ENCODE peak calls at places on chromosomes 12 and 14, in ten cellular contexts. N is GM12891, C is HCT116, S is IMR-90, U is esophagus squamous epithelium, R is A549, V is uterus, B is transverse colon, A is lower leg skin, Y is adrenal gland. F is an unnamed sample.

GRCh38 chr12:4440187-4440941 is 5.3 kb downstream of the FGF6 start:
- DNase-seq in N (no peak), C (no peak), S (no peak), U (no peak), R (no peak), V (no peak), B (no peak), A (peak), Y (no peak), F (no peak)

GRCh38 chr14:97113339-97113738 is 316.2 kb downstream of the VRK1 start:
- DNase-seq in N (no peak), C (peak), S (no peak), U (no peak), R (no peak), V (no peak), B (no peak), A (no peak), Y (no peak), F (no peak)

GRCh38 chr12:53755451-53756290 is 3.9 kb upstream of the CISTR start:
- DNase-seq in N (no peak), C (no peak), S (no peak), U (no peak), R (no peak), V (no peak), B (no peak), A (no peak), Y (no peak), F (no peak)

GRCh38 chr12:122147514-122148290 is 26.3 kb downstream of the IL31 start:
- DNase-seq in N (peak), C (no peak), S (no peak), U (no peak), R (no peak), V (no peak), B (no peak), A (no peak), Y (no peak), F (no peak)

GRCh38 chr12:122403115-122403770 is 19.2 kb downstream of the CLIP1 start:
- DNase-seq in N (peak), C (no peak), S (no peak), U (no peak), R (no peak), V (no peak), B (no peak), A (no peak), Y (no peak), F (no peak)

GRCh38 chr14:29637406-29637805 is 290.2 kb downstream of the PRKD1 start:
- DNase-seq in N (no peak), C (no peak), S (peak), U (no peak), R (no peak), V (no peak), B (no peak), A (peak), Y (peak), F (no peak)

GRCh38 chr12:79897617-79898016 is 37.3 kb downstream of the PPP1R12A start:
- DNase-seq in N (no peak), C (peak), S (peak), U (no peak), R (no peak), V (no peak), B (no peak), A (no peak), Y (no peak), F (peak)

GRCh38 chr12:57151741-57152407 is 4.5 kb upstream of the LRP1-AS start:
- DNase-seq in N (no peak), C (no peak), S (peak), U (no peak), R (no peak), V (peak), B (no peak), A (no peak), Y (no peak), F (peak)

GRCh38 chr12:40980346-40981005 is 207.6 kb upstream of the PDZRN4 start:
- DNase-seq in N (no peak), C (peak), S (peak), U (no peak), R (no peak), V (no peak), B (no peak), A (no peak), Y (no peak), F (no peak)

GRCh38 chr14:100332797-100333196 is 9.7 kb downstream of the SLC25A47 start:
- DNase-seq in N (no peak), C (no peak), S (no peak), U (no peak), R (no peak), V (no peak), B (no peak), A (no peak), Y (no peak), F (no peak)

GRCh38 chr14:60349663-60350365 is 100.8 kb downstream of the PPM1A start:
- DNase-seq in N (peak), C (peak), S (peak), U (no peak), R (peak), V (no peak), B (peak), A (no peak), Y (peak), F (no peak)

GRCh38 chr14:51219473-51220448 is 20.3 kb upstream of the TMX1 start:
- DNase-seq in N (no peak), C (no peak), S (peak), U (no peak), R (peak), V (no peak), B (no peak), A (no peak), Y (no peak), F (no peak)

DNA sequence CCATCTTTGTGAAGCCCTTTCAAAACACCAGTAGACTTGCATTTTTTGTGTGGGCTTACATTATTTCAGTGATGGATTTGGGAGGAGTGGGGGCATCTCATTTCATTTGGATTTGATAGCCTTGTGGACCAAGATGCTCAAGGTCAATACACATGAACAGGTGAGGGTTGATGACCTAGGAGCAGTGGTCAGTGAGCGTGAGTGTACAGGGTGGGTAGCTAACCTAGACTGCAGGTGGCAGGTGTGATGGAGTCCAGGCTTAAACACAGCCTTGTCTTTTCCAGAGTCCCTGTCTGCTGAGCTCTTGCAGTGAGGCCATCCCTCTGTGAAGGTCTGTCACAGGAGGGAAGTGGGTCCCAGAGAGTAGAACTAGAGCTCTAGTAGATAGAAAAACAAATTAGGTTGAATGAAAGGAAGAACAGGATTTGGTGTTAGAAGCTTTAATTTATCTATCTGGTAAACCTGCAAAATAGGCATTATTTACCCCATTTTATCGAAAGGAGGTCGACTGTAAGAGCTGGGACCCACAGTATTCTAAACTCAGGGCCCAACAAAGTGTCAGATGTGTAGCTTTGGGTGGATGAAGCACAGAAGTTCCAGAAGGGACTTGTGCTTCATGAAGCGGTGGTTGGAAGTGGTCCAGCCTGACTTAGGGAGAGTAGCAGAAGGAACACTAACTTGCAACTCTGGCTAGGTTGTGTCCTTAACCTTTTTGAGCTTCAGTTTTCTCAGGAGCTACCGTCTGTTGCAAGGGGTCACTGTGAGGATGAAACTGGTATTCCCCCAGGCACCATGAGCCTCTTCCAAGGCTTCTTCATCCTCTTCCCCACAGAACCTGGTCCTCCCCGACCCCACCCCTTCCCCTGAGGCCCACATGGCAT is 18.2 kb downstream of the RPS6KL1 start:
- DNase-seq in N (no peak), C (no peak), S (no peak), U (no peak), R (no peak), V (no peak), B (no peak), A (no peak), Y (no peak), F (no peak)
- TF ChIP-seq POLR2A in N (no peak), C (no peak), S (no peak), U (no peak), R (no peak), V (no peak), B (no peak), A (no peak), Y (no peak), F (no peak)

GRCh38 chr12:32273712-32274111 is 125.6 kb upstream of the FGD4 start:
- DNase-seq in N (no peak), C (no peak), S (no peak), U (no peak), R (no peak), V (no peak), B (peak), A (no peak), Y (no peak), F (no peak)
- TF ChIP-seq POLR2A in N (peak), C (no peak), S (no peak), U (no peak), R (no peak), V (no peak), B (peak), A (no peak), Y (no peak), F (no peak)

GRCh38 chr14:105204931-105205717 is 24.0 kb upstream of the NUDT14 start:
- DNase-seq in N (no peak), C (no peak), S (no peak), U (no peak), R (no peak), V (no peak), B (no peak), A (no peak), Y (no peak), F (no peak)
- TF ChIP-seq POLR2A in N (no peak), C (no peak), S (no peak), U (no peak), R (no peak), V (no peak), B (no peak), A (no peak), Y (no peak), F (no peak)

GRCh38 chr12:49706351-49707126 is 666 bp downstream of the FMNL3 start:
- DNase-seq in N (no peak), C (no peak), S (peak), U (no peak), R (no peak), V (peak), B (peak), A (peak), Y (peak), F (no peak)

GRCh38 chr12:49707812-49708147 is 575 bp upstream of the FMNL3 start:
- DNase-seq in N (no peak), C (no peak), S (no peak), U (no peak), R (no peak), V (no peak), B (no peak), A (no peak), Y (no peak), F (no peak)

GRCh38 chr12:49703647-49704137 is 3.5 kb downstream of the FMNL3 start:
- DNase-seq in N (no peak), C (no peak), S (peak), U (no peak), R (no peak), V (no peak), B (peak), A (no peak), Y (no peak), F (no peak)

GRCh38 chr12:49707127-49707811 is at the start of gene FMNL3:
- DNase-seq in N (peak), C (peak), S (peak), U (peak), R (peak), V (peak), B (peak), A (peak), Y (peak), F (peak)

DNA sequence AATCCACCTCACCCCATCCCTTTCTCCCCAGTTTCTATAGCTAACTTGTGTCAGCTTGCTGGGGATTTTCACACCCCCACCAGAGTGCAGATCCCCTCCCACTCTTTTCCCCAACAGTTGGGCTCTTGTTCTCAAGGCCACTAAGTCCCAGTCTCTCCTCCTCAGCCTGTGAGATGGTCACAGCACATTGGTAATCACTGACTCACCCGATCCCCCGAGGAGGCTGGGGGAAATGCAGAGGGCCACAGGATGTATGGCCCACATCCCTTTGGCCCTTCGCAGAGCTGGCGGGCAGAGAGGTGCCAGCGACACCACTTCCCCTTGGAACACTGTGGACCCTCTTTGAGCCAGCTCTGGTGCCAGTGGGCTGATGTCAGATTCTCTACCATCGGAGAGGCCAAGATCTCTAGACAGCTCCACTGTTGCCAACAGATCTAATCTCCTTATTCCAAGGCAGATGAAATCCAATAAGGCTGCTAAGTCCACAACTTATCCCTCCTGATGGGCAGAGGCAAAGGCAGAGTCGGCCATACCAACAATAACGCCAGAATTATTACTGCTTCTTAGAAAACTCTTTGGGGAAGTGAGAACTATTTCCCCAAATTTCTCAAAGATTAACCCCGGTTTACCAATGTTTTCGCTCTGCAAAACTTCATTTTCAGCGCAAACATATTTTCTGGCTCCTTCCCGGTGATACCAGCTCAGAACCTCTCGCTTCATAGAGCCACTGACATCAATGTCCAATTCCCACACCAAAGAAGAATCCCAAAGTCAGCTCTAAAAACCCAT is 1.5 kb downstream of the FMNL3 start:
- DNase-seq in N (no peak), C (no peak), S (peak), U (no peak), R (no peak), V (no peak), B (peak), A (peak), Y (peak), F (peak)
- TF ChIP-seq POLR2A in N (peak), C (no peak), S (peak), U (no peak), R (no peak), V (no peak), B (no peak), A (no peak), Y (peak), F (peak)

DNA sequence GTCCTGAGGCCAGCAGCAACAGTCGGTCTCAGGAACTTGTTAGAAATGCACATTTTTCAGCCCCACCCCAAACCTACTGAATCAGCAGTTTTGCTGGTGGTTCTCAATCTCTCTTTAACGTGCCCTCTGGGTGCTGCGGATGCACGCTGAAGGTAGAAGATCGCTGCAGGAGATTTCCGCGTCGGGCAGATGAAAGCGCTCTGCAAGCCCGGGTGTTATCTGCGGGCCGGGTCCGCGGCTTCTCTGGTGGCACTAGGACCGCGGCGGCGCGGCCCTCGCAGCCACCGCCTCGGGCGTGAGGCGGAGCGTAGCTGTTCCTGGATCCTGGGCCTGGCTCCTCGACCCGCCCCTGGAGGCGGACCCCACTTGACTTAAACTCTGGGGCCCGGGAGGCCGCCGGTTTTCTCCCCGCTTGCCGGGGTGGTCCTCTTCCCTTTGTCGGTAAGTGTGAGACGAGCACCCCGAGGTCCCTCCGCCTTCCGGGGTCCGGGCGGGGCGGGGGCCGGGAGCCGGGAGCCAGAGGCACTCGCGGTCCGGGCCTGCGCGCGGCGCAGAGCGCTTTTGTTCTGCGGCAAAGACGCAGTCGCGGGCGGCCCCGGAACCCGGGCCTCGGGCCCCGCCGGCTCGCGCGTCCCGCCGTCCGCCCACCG is at the start of gene RESF1:
- DNase-seq in N (peak), C (peak), S (peak), U (peak), R (peak), V (peak), B (peak), A (peak), Y (peak), F (peak)
- TF ChIP-seq POLR2A in N (peak), C (peak), S (peak), U (peak), R (peak), V (peak), B (peak), A (no peak), Y (peak), F (peak)

DNA sequence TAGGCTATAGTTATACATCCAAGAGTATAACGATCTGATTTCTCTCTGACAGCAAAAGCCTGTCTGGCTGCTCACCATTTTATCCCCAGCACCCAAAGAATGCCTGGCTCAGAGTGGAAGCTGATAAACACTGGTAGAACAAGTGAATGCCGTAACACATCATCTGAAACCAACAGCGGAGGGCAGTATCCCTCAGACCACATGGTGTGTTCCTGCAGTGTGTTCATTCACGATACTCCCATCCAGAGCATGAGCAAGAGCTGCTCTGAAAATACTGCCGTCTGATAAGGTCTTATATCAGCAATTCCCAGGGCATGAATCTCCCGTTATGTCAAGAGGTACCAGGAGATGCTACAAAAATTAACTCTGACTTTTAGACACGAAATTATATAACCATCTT is 95.9 kb downstream of the TTC7B start:
- DNase-seq in N (no peak), C (no peak), S (peak), U (no peak), R (no peak), V (no peak), B (no peak), A (no peak), Y (no peak), F (no peak)
- TF ChIP-seq POLR2A in N (no peak), C (no peak), S (no peak), U (no peak), R (no peak), V (no peak), B (no peak), A (no peak), Y (no peak), F (no peak)

DNA sequence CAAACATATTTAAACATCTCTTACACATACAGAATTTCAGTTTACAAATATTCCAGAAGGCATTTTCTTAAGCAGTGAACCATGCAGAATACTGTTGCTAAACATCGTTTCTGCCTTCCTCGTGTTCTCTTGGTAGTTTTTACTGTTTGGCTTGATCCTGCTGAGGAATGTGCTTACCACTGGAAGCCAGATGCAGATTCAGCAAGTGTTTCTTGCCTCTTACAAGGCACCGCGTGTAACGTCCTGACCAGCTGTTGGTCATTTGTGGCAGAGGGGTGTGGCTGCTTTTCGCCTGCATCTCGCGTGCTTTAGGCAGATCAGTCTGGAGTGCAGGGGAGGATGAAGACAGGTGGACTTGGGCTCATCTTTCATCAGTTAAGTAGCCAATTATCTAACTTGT is 12.4 kb downstream of the EIF2B1 start:
- DNase-seq in N (no peak), C (no peak), S (no peak), U (no peak), R (no peak), V (no peak), B (no peak), A (no peak), Y (no peak), F (no peak)
- TF ChIP-seq POLR2A in N (no peak), C (no peak), S (no peak), U (no peak), R (no peak), V (no peak), B (no peak), A (no peak), Y (no peak), F (no peak)